ENCODE peak calls at places on chromosome 13, in five cellular contexts. One of them, this sample, is unnamed.
A peak's percentile ranks its signal among the peaks of the same experiment; 100 is the strongest.

GRCh38 chr13:94309997-94310842 is 169.3 kb downstream of the DCT start:
- DNase-seq in CD8-positive, alpha-beta T cell: no peak
- DNase-seq in left ventricle myocardium inferior: no peak
- DNase-seq in GM23338: no peak
- DNase-seq in WTC11: no peak
- DNase-seq in this sample: no peak

GRCh38 chr13:50676602-50677001 is 166.9 kb downstream of the DLEU7 start:
- DNase-seq in CD8-positive, alpha-beta T cell: no peak
- DNase-seq in WTC11: no peak
- DNase-seq in GM23338: no peak
- DNase-seq in left ventricle myocardium inferior: no peak
- DNase-seq in this sample: no peak

GRCh38 chr13:22198001-22198400 is 527.1 kb downstream of the FGF9 start:
- DNase-seq in left ventricle myocardium inferior: no peak
- DNase-seq in WTC11: no peak
- DNase-seq in GM23338: no peak
- DNase-seq in CD8-positive, alpha-beta T cell: no peak
- DNase-seq in this sample: no peak

GRCh38 chr13:40170982-40171381 is 495.5 kb downstream of the FOXO1 start:
- DNase-seq in GM23338: no peak
- DNase-seq in WTC11: no peak
- DNase-seq in CD8-positive, alpha-beta T cell: no peak
- DNase-seq in left ventricle myocardium inferior: no peak
- DNase-seq in this sample: no peak

GRCh38 chr13:106528711-106529414 is 6.6 kb downstream of the EFNB2 start:
- DNase-seq in WTC11: no peak
- DNase-seq in left ventricle myocardium inferior: no peak
- DNase-seq in GM23338: no peak
- DNase-seq in CD8-positive, alpha-beta T cell: no peak
- DNase-seq in this sample: no peak

GRCh38 chr13:30159446-30159839 is 147.9 kb downstream of the KATNAL1 start:
- DNase-seq in GM23338: no peak
- DNase-seq in left ventricle myocardium inferior: no peak
- DNase-seq in WTC11: no peak
- DNase-seq in CD8-positive, alpha-beta T cell: no peak
- DNase-seq in this sample: peak; percentile 55

GRCh38 chr13:37109080-37109678 is 3.7 kb upstream of the CSNK1A1L start:
- DNase-seq in CD8-positive, alpha-beta T cell: no peak
- DNase-seq in left ventricle myocardium inferior: no peak
- DNase-seq in GM23338: peak; percentile 58
- DNase-seq in WTC11: no peak
- DNase-seq in this sample: no peak

GRCh38 chr13:108178105-108178504 is 37.2 kb downstream of the LIG4 start:
- DNase-seq in WTC11: no peak
- DNase-seq in CD8-positive, alpha-beta T cell: no peak
- DNase-seq in GM23338: no peak
- DNase-seq in left ventricle myocardium inferior: no peak
- DNase-seq in this sample: no peak

GRCh38 chr13:35260316-35260715 is 216.2 kb downstream of the MAB21L1 start:
- DNase-seq in left ventricle myocardium inferior: no peak
- DNase-seq in CD8-positive, alpha-beta T cell: no peak
- DNase-seq in GM23338: no peak
- DNase-seq in WTC11: no peak
- DNase-seq in this sample: no peak

GRCh38 chr13:96762876-96763275 is 231.4 kb downstream of the OXGR1 start:
- DNase-seq in CD8-positive, alpha-beta T cell: no peak
- DNase-seq in WTC11: no peak
- DNase-seq in left ventricle myocardium inferior: no peak
- DNase-seq in GM23338: no peak
- DNase-seq in this sample: no peak

GRCh38 chr13:66926851-66927524 is 303.1 kb downstream of the PCDH9 start:
- DNase-seq in CD8-positive, alpha-beta T cell: no peak
- DNase-seq in WTC11: no peak
- DNase-seq in GM23338: no peak
- DNase-seq in left ventricle myocardium inferior: no peak
- DNase-seq in this sample: no peak

GRCh38 chr13:31945202-31945978 is 86.2 kb upstream of the FRY start:
- DNase-seq in GM23338: peak; percentile 66
- DNase-seq in WTC11: no peak
- DNase-seq in CD8-positive, alpha-beta T cell: no peak
- DNase-seq in left ventricle myocardium inferior: peak; percentile 66
- DNase-seq in this sample: no peak

GRCh38 chr13:101115762-101116161 is 300.5 kb downstream of the NALCN start:
- DNase-seq in GM23338: peak; percentile 71
- DNase-seq in left ventricle myocardium inferior: no peak
- DNase-seq in WTC11: no peak
- DNase-seq in CD8-positive, alpha-beta T cell: no peak
- DNase-seq in this sample: no peak
- TF ChIP-seq CTCF in GM23338: peak; percentile 50
- TF ChIP-seq CTCF in left ventricle myocardium inferior: no peak
- TF ChIP-seq CTCF in WTC11: no peak
- TF ChIP-seq CTCF in CD8-positive, alpha-beta T cell: no peak
- TF ChIP-seq CTCF in this sample: no peak

DNA sequence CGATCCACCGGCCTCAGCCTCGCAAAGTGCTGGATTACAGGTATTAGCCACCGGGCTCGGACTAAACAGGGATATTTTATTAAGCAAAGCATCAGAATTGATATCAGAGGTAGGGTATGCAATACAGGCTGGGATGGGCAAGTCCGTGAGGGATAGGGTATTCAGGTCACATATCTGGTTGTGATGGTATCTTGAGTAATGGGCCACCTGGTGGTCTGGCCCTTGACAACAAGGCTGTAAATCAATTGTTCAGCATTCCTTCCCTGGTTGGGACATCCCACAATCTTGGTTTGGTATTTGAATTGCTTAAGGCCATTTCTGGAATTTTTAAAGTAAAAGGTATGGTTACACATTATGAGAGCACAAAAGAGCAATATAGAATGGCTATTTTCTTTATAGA is 1588.0 kb downstream of the SLITRK1 start:
- DNase-seq in left ventricle myocardium inferior: no peak
- DNase-seq in CD8-positive, alpha-beta T cell: no peak
- DNase-seq in WTC11: no peak
- DNase-seq in GM23338: peak; percentile 43
- DNase-seq in this sample: no peak
- TF ChIP-seq CTCF in left ventricle myocardium inferior: no peak
- TF ChIP-seq CTCF in CD8-positive, alpha-beta T cell: no peak
- TF ChIP-seq CTCF in WTC11: no peak
- TF ChIP-seq CTCF in GM23338: peak; percentile 28
- TF ChIP-seq CTCF in this sample: no peak

GRCh38 chr13:58960909-58961308 is 1202.8 kb downstream of the DIAPH3 start:
- DNase-seq in CD8-positive, alpha-beta T cell: no peak
- DNase-seq in WTC11: no peak
- DNase-seq in GM23338: peak; percentile 45
- DNase-seq in left ventricle myocardium inferior: no peak
- DNase-seq in this sample: no peak
- TF ChIP-seq CTCF in CD8-positive, alpha-beta T cell: no peak
- TF ChIP-seq CTCF in WTC11: peak; percentile 18
- TF ChIP-seq CTCF in GM23338: peak; percentile 64
- TF ChIP-seq CTCF in left ventricle myocardium inferior: peak; percentile 46
- TF ChIP-seq CTCF in this sample: peak; percentile 18

GRCh38 chr13:113398963-113399754 is 35.2 kb upstream of the GRTP1 start:
- DNase-seq in left ventricle myocardium inferior: no peak
- DNase-seq in CD8-positive, alpha-beta T cell: no peak
- DNase-seq in GM23338: no peak
- DNase-seq in WTC11: peak; percentile 26
- DNase-seq in this sample: no peak
- TF ChIP-seq CTCF in left ventricle myocardium inferior: no peak
- TF ChIP-seq CTCF in CD8-positive, alpha-beta T cell: no peak
- TF ChIP-seq CTCF in GM23338: no peak
- TF ChIP-seq CTCF in WTC11: no peak
- TF ChIP-seq CTCF in this sample: no peak

This sample was measured in GM10248.